ENCODE peak calls at places on chromosomes 13 and 19, in six cellular contexts. L, H, G, S, J and B are unnamed samples.
A peak's percentile ranks its signal among the peaks of the same experiment; 100 is the strongest.

GRCh38 chr19:32526895-32527294 is 54.1 kb upstream of the PDCD5 start:
- DNase-seq in L (no peak), S (no peak), G (no peak), H (no peak), J (no peak), B (no peak)

GRCh38 chr19:2795827-2796658 is 10.7 kb downstream of the THOP1 start:
- DNase-seq in G (no peak), L (no peak), J (no peak), H (no peak), S (no peak), B (no peak)

GRCh38 chr13:87684850-87685735 is 13.9 kb downstream of the SLITRK5 start:
- DNase-seq in G (peak; percentile 72), H (no peak), L (no peak), J (peak; percentile 48), S (no peak), B (no peak)

GRCh38 chr19:37079238-37079637 is 1.0 kb downstream of the ZNF420 start:
- DNase-seq in G (peak; percentile 1), H (no peak), J (no peak), L (no peak), S (no peak), B (no peak)

GRCh38 chr13:20344836-20345490 is 112.8 kb upstream of the GJB6 start:
- DNase-seq in J (no peak), G (no peak), S (no peak), H (no peak), L (no peak), B (no peak)

GRCh38 chr19:43638214-43638990 is 1.2 kb downstream of the CADM4 start:
- DNase-seq in L (no peak), H (no peak), J (no peak), G (no peak), S (no peak), B (no peak)

GRCh38 chr13:43564941-43565340 is 221.8 kb downstream of the ENOX1 start:
- DNase-seq in H (no peak), S (no peak), G (no peak), J (no peak), L (no peak), B (no peak)

GRCh38 chr19:48616041-48616436 is 1.2 kb upstream of the FAM83E start:
- DNase-seq in L (no peak), S (no peak), H (no peak), G (no peak), J (no peak), B (no peak)

GRCh38 chr19:43735957-43736356 is 18.8 kb downstream of the SMG9 start:
- DNase-seq in J (no peak), S (no peak), H (no peak), L (no peak), G (no peak), B (no peak)

GRCh38 chr13:114095486-114095885 is 36.9 kb downstream of the RASA3 start:
- DNase-seq in J (no peak), H (no peak), L (no peak), S (no peak), G (no peak), B (no peak)

GRCh38 chr13:76991432-76991795 is 467 bp upstream of the CLN5 start:
- DNase-seq in L (no peak), S (peak; percentile 89), G (peak; percentile 27), J (no peak), H (no peak), B (no peak)

GRCh38 chr19:50263176-50263575 is 59.8 kb downstream of the MYH14 start:
- DNase-seq in S (no peak), J (no peak), G (no peak), H (no peak), L (no peak), B (no peak)

GRCh38 chr19:38023245-38023644 is 116.2 kb downstream of the SIPA1L3 start:
- DNase-seq in G (peak; percentile 58), L (peak; percentile 51), J (no peak), S (no peak), H (no peak), B (no peak)

GRCh38 chr13:110559429-110559943 is 2.0 kb downstream of the RAB20 start:
- DNase-seq in L (peak; percentile 49), H (no peak), J (peak; percentile 58), S (no peak), G (peak; percentile 40), B (no peak)

GRCh38 chr13:78881746-78882145 is 222.8 kb upstream of the OBI1 start:
- DNase-seq in G (no peak), S (no peak), L (no peak), H (no peak), J (no peak), B (no peak)

GRCh38 chr13:99086869-99087129 is 108.9 kb upstream of the DOCK9 start:
- DNase-seq in J (peak; percentile 25), H (peak; percentile 9), G (no peak), L (no peak), S (peak; percentile 52), B (no peak)

GRCh38 chr13:41603917-41604316 is 146.6 kb downstream of the RGCC start:
- DNase-seq in G (peak; percentile 88), J (peak; percentile 66), H (no peak), L (peak; percentile 59), S (no peak), B (peak; percentile 52)

GRCh38 chr13:110524484-110525254 is 36.9 kb downstream of the RAB20 start:
- DNase-seq in J (no peak), S (peak; percentile 56), G (no peak), H (no peak), L (no peak), B (no peak)

GRCh38 chr19:2780284-2780683 is 2.8 kb downstream of the SGTA start:
- DNase-seq in S (no peak), H (no peak), J (no peak), G (no peak), L (no peak), B (no peak)